ENCODE peak calls at places on chromosomes 12 and 14, in five cellular contexts. One of them, this sample, is unnamed.

GRCh38 chr14:76720382-76720813 is 40.9 kb upstream of the VASH1 start:
- DNase-seq in activated CD4-positive, alpha-beta memory T cell treated with anti-CD3 and anti-CD28 coated beads for 36 hours: no peak
- DNase-seq in amniotic stem cell: no peak
- DNase-seq in substantia nigra: peak
- DNase-seq in cardiac septum: peak
- DNase-seq in this sample: peak

GRCh38 chr14:59283380-59283779 is 94.9 kb downstream of the DAAM1 start:
- DNase-seq in activated CD4-positive, alpha-beta memory T cell treated with anti-CD3 and anti-CD28 coated beads for 36 hours: no peak
- DNase-seq in cardiac septum: no peak
- DNase-seq in amniotic stem cell: no peak
- DNase-seq in substantia nigra: no peak
- DNase-seq in this sample: no peak

GRCh38 chr12:66140726-66141125 is 10.2 kb upstream of the LLPH start:
- DNase-seq in cardiac septum: no peak
- DNase-seq in activated CD4-positive, alpha-beta memory T cell treated with anti-CD3 and anti-CD28 coated beads for 36 hours: no peak
- DNase-seq in amniotic stem cell: no peak
- DNase-seq in substantia nigra: no peak
- DNase-seq in this sample: no peak

GRCh38 chr12:112317481-112317880 is 64.8 kb downstream of the HECTD4 start:
- DNase-seq in activated CD4-positive, alpha-beta memory T cell treated with anti-CD3 and anti-CD28 coated beads for 36 hours: no peak
- DNase-seq in cardiac septum: no peak
- DNase-seq in substantia nigra: no peak
- DNase-seq in amniotic stem cell: no peak
- DNase-seq in this sample: no peak

GRCh38 chr12:87074801-87075200 is 818.6 kb upstream of the MGAT4C start:
- DNase-seq in substantia nigra: no peak
- DNase-seq in activated CD4-positive, alpha-beta memory T cell treated with anti-CD3 and anti-CD28 coated beads for 36 hours: no peak
- DNase-seq in amniotic stem cell: no peak
- DNase-seq in cardiac septum: no peak
- DNase-seq in this sample: no peak

GRCh38 chr14:94269156-94269555 is 23.9 kb downstream of the SERPINA10 start:
- DNase-seq in substantia nigra: peak
- DNase-seq in cardiac septum: no peak
- DNase-seq in amniotic stem cell: no peak
- DNase-seq in activated CD4-positive, alpha-beta memory T cell treated with anti-CD3 and anti-CD28 coated beads for 36 hours: no peak
- DNase-seq in this sample: no peak

GRCh38 chr14:84085493-84085892 is 1444.5 kb upstream of the FLRT2 start:
- DNase-seq in cardiac septum: no peak
- DNase-seq in amniotic stem cell: no peak
- DNase-seq in activated CD4-positive, alpha-beta memory T cell treated with anti-CD3 and anti-CD28 coated beads for 36 hours: no peak
- DNase-seq in substantia nigra: no peak
- DNase-seq in this sample: no peak

GRCh38 chr14:100494645-100495044 is 92.6 kb downstream of the BEGAIN start:
- DNase-seq in amniotic stem cell: no peak
- DNase-seq in substantia nigra: no peak
- DNase-seq in activated CD4-positive, alpha-beta memory T cell treated with anti-CD3 and anti-CD28 coated beads for 36 hours: no peak
- DNase-seq in cardiac septum: no peak
- DNase-seq in this sample: no peak

GRCh38 chr12:68403711-68404110 is 71.5 kb upstream of the MDM1 start:
- DNase-seq in cardiac septum: no peak
- DNase-seq in amniotic stem cell: no peak
- DNase-seq in activated CD4-positive, alpha-beta memory T cell treated with anti-CD3 and anti-CD28 coated beads for 36 hours: no peak
- DNase-seq in substantia nigra: no peak
- DNase-seq in this sample: no peak

This sample was measured in posterior vena cava.